ENCODE peak calls at places on chromosomes 6 and 20, in seven cellular contexts. One of them, this sample, is unnamed.

GRCh38 chr6:92779758-92780157 is 639.6 kb downstream of the EPHA7 start:
- DNase-seq in AG08395: no peak
- DNase-seq in left ventricle myocardium superior: peak
- DNase-seq in activated T-cell treated with anti-CD3 and anti-CD28 coated beads for 24 hours: no peak
- DNase-seq in stimulated activated naive CD4-positive, alpha-beta T cell: no peak
- DNase-seq in RPMI7951: no peak
- DNase-seq in mucosa of gallbladder: peak
- DNase-seq in this sample: no peak

GRCh38 chr6:2546941-2547716 is 203.6 kb downstream of the MYLK4 start:
- DNase-seq in AG08395: no peak
- DNase-seq in left ventricle myocardium superior: no peak
- DNase-seq in activated T-cell treated with anti-CD3 and anti-CD28 coated beads for 24 hours: no peak
- DNase-seq in stimulated activated naive CD4-positive, alpha-beta T cell: no peak
- DNase-seq in RPMI7951: no peak
- DNase-seq in mucosa of gallbladder: no peak
- DNase-seq in this sample: no peak

GRCh38 chr20:33689973-33690372 is 3.8 kb upstream of the E2F1 start:
- DNase-seq in AG08395: no peak
- DNase-seq in left ventricle myocardium superior: no peak
- DNase-seq in activated T-cell treated with anti-CD3 and anti-CD28 coated beads for 24 hours: no peak
- DNase-seq in stimulated activated naive CD4-positive, alpha-beta T cell: no peak
- DNase-seq in RPMI7951: peak
- DNase-seq in mucosa of gallbladder: no peak
- DNase-seq in this sample: no peak

GRCh38 chr6:155061381-155061780 is 66.3 kb downstream of the TIAM2 start:
- DNase-seq in AG08395: no peak
- DNase-seq in left ventricle myocardium superior: no peak
- DNase-seq in activated T-cell treated with anti-CD3 and anti-CD28 coated beads for 24 hours: no peak
- DNase-seq in stimulated activated naive CD4-positive, alpha-beta T cell: no peak
- DNase-seq in RPMI7951: no peak
- DNase-seq in mucosa of gallbladder: no peak
- DNase-seq in this sample: no peak

GRCh38 chr6:105136433-105137350 is 43.1 kb downstream of the POPDC3 start:
- DNase-seq in AG08395: peak
- DNase-seq in left ventricle myocardium superior: peak
- DNase-seq in activated T-cell treated with anti-CD3 and anti-CD28 coated beads for 24 hours: peak
- DNase-seq in stimulated activated naive CD4-positive, alpha-beta T cell: no peak
- DNase-seq in RPMI7951: peak
- DNase-seq in mucosa of gallbladder: peak
- DNase-seq in this sample: peak

GRCh38 chr6:19719691-19720127 is 117.5 kb upstream of the ID4 start:
- DNase-seq in AG08395: peak
- DNase-seq in left ventricle myocardium superior: no peak
- DNase-seq in activated T-cell treated with anti-CD3 and anti-CD28 coated beads for 24 hours: no peak
- DNase-seq in stimulated activated naive CD4-positive, alpha-beta T cell: no peak
- DNase-seq in RPMI7951: no peak
- DNase-seq in mucosa of gallbladder: no peak
- DNase-seq in this sample: peak

GRCh38 chr6:166629628-166630027 is 2.6 kb upstream of the RPS6KA2 start:
- DNase-seq in AG08395: peak
- DNase-seq in left ventricle myocardium superior: no peak
- DNase-seq in activated T-cell treated with anti-CD3 and anti-CD28 coated beads for 24 hours: no peak
- DNase-seq in stimulated activated naive CD4-positive, alpha-beta T cell: no peak
- DNase-seq in RPMI7951: peak
- DNase-seq in mucosa of gallbladder: no peak
- DNase-seq in this sample: no peak

GRCh38 chr6:89655122-89655521 is 16.6 kb upstream of the LYRM2 start:
- DNase-seq in AG08395: no peak
- DNase-seq in left ventricle myocardium superior: no peak
- DNase-seq in activated T-cell treated with anti-CD3 and anti-CD28 coated beads for 24 hours: no peak
- DNase-seq in stimulated activated naive CD4-positive, alpha-beta T cell: no peak
- DNase-seq in RPMI7951: no peak
- DNase-seq in mucosa of gallbladder: no peak
- DNase-seq in this sample: no peak

GRCh38 chr20:44615876-44616603 is 33.7 kb downstream of the PKIG start:
- DNase-seq in AG08395: no peak
- DNase-seq in left ventricle myocardium superior: peak
- DNase-seq in activated T-cell treated with anti-CD3 and anti-CD28 coated beads for 24 hours: no peak
- DNase-seq in stimulated activated naive CD4-positive, alpha-beta T cell: no peak
- DNase-seq in RPMI7951: no peak
- DNase-seq in mucosa of gallbladder: no peak
- DNase-seq in this sample: no peak

GRCh38 chr6:3456395-3456767 is 469 bp downstream of the SLC22A23 start:
- DNase-seq in AG08395: peak
- DNase-seq in left ventricle myocardium superior: no peak
- DNase-seq in activated T-cell treated with anti-CD3 and anti-CD28 coated beads for 24 hours: no peak
- DNase-seq in stimulated activated naive CD4-positive, alpha-beta T cell: peak
- DNase-seq in RPMI7951: no peak
- DNase-seq in mucosa of gallbladder: no peak
- DNase-seq in this sample: no peak

GRCh38 chr6:73290435-73290834 is 27.4 kb upstream of the KHDC1 start:
- DNase-seq in AG08395: peak
- DNase-seq in left ventricle myocardium superior: no peak
- DNase-seq in activated T-cell treated with anti-CD3 and anti-CD28 coated beads for 24 hours: no peak
- DNase-seq in stimulated activated naive CD4-positive, alpha-beta T cell: no peak
- DNase-seq in RPMI7951: peak
- DNase-seq in mucosa of gallbladder: no peak
- DNase-seq in this sample: no peak

GRCh38 chr20:57714409-57715267 is 4.8 kb upstream of the PMEPA1 start:
- DNase-seq in AG08395: peak
- DNase-seq in left ventricle myocardium superior: no peak
- DNase-seq in activated T-cell treated with anti-CD3 and anti-CD28 coated beads for 24 hours: no peak
- DNase-seq in stimulated activated naive CD4-positive, alpha-beta T cell: no peak
- DNase-seq in RPMI7951: peak
- DNase-seq in mucosa of gallbladder: no peak
- DNase-seq in this sample: no peak

GRCh38 chr6:156545021-156545420 is 232.2 kb upstream of the ARID1B start:
- DNase-seq in AG08395: no peak
- DNase-seq in left ventricle myocardium superior: no peak
- DNase-seq in activated T-cell treated with anti-CD3 and anti-CD28 coated beads for 24 hours: no peak
- DNase-seq in stimulated activated naive CD4-positive, alpha-beta T cell: no peak
- DNase-seq in RPMI7951: no peak
- DNase-seq in mucosa of gallbladder: no peak
- DNase-seq in this sample: no peak

GRCh38 chr6:2186516-2186915 is 58.9 kb downstream of the GMDS start:
- DNase-seq in AG08395: no peak
- DNase-seq in left ventricle myocardium superior: no peak
- DNase-seq in activated T-cell treated with anti-CD3 and anti-CD28 coated beads for 24 hours: peak
- DNase-seq in stimulated activated naive CD4-positive, alpha-beta T cell: no peak
- DNase-seq in RPMI7951: no peak
- DNase-seq in mucosa of gallbladder: no peak
- DNase-seq in this sample: no peak

GRCh38 chr20:17558154-17558940 is 11.5 kb upstream of the DSTN start:
- DNase-seq in AG08395: peak
- DNase-seq in left ventricle myocardium superior: no peak
- DNase-seq in activated T-cell treated with anti-CD3 and anti-CD28 coated beads for 24 hours: peak
- DNase-seq in stimulated activated naive CD4-positive, alpha-beta T cell: no peak
- DNase-seq in RPMI7951: peak
- DNase-seq in mucosa of gallbladder: peak
- DNase-seq in this sample: no peak

GRCh38 chr6:57173056-57173885 is 1.1 kb downstream of the BAG2 start:
- DNase-seq in AG08395: peak
- DNase-seq in left ventricle myocardium superior: no peak
- DNase-seq in activated T-cell treated with anti-CD3 and anti-CD28 coated beads for 24 hours: peak
- DNase-seq in stimulated activated naive CD4-positive, alpha-beta T cell: peak
- DNase-seq in RPMI7951: peak
- DNase-seq in mucosa of gallbladder: no peak
- DNase-seq in this sample: peak

GRCh38 chr6:145630598-145630997 is 104.7 kb downstream of the EPM2A start:
- DNase-seq in AG08395: no peak
- DNase-seq in left ventricle myocardium superior: no peak
- DNase-seq in activated T-cell treated with anti-CD3 and anti-CD28 coated beads for 24 hours: no peak
- DNase-seq in stimulated activated naive CD4-positive, alpha-beta T cell: no peak
- DNase-seq in RPMI7951: no peak
- DNase-seq in mucosa of gallbladder: no peak
- DNase-seq in this sample: no peak

GRCh38 chr20:35108921-35109320 is 16.3 kb upstream of the TRPC4AP start:
- DNase-seq in AG08395: no peak
- DNase-seq in left ventricle myocardium superior: no peak
- DNase-seq in activated T-cell treated with anti-CD3 and anti-CD28 coated beads for 24 hours: no peak
- DNase-seq in stimulated activated naive CD4-positive, alpha-beta T cell: no peak
- DNase-seq in RPMI7951: no peak
- DNase-seq in mucosa of gallbladder: no peak
- DNase-seq in this sample: no peak